ENCODE peak calls at places on chromosomes 11 and 22, in nine cellular contexts. One of them, this sample, is unnamed.

GRCh38 chr22:45804986-45805325 is 133.3 kb downstream of the ATXN10 start:
- DNase-seq in stimulated activated CD8-positive, alpha-beta memory T cell treated with anti-CD3 and anti-CD28 coated beads, Interleukin-2, amount 100 ng/mL, for 1 hour: no peak
- DNase-seq in left cardiac atrium: no peak
- DNase-seq in amygdala: no peak
- DNase-seq in AG04450: peak
- DNase-seq in RWPE2: no peak
- DNase-seq in Calu3: peak
- DNase-seq in lower leg skin: no peak
- DNase-seq in nucleus accumbens: no peak
- DNase-seq in this sample: no peak

GRCh38 chr11:73257342-73258103 is 14.6 kb upstream of the P2RY6 start:
- DNase-seq in AG04450: peak
- DNase-seq in RWPE2: no peak
- DNase-seq in Calu3: no peak
- DNase-seq in nucleus accumbens: no peak
- DNase-seq in lower leg skin: peak
- DNase-seq in stimulated activated CD8-positive, alpha-beta memory T cell treated with anti-CD3 and anti-CD28 coated beads, Interleukin-2, amount 100 ng/mL, for 1 hour: no peak
- DNase-seq in amygdala: no peak
- DNase-seq in left cardiac atrium: peak
- DNase-seq in this sample: no peak

GRCh38 chr11:64633555-64634159 is 42.6 kb downstream of the SLC22A12 start:
- DNase-seq in RWPE2: no peak
- DNase-seq in Calu3: no peak
- DNase-seq in left cardiac atrium: no peak
- DNase-seq in nucleus accumbens: no peak
- DNase-seq in amygdala: no peak
- DNase-seq in stimulated activated CD8-positive, alpha-beta memory T cell treated with anti-CD3 and anti-CD28 coated beads, Interleukin-2, amount 100 ng/mL, for 1 hour: no peak
- DNase-seq in AG04450: no peak
- DNase-seq in lower leg skin: no peak
- DNase-seq in this sample: no peak

GRCh38 chr22:27349456-27349855 is 452.1 kb downstream of the MN1 start:
- DNase-seq in RWPE2: no peak
- DNase-seq in left cardiac atrium: no peak
- DNase-seq in AG04450: no peak
- DNase-seq in stimulated activated CD8-positive, alpha-beta memory T cell treated with anti-CD3 and anti-CD28 coated beads, Interleukin-2, amount 100 ng/mL, for 1 hour: no peak
- DNase-seq in lower leg skin: no peak
- DNase-seq in nucleus accumbens: no peak
- DNase-seq in amygdala: no peak
- DNase-seq in Calu3: no peak
- DNase-seq in this sample: no peak

GRCh38 chr11:57214494-57214893 is 22.6 kb downstream of the APLNR start:
- DNase-seq in stimulated activated CD8-positive, alpha-beta memory T cell treated with anti-CD3 and anti-CD28 coated beads, Interleukin-2, amount 100 ng/mL, for 1 hour: no peak
- DNase-seq in AG04450: peak
- DNase-seq in nucleus accumbens: no peak
- DNase-seq in Calu3: no peak
- DNase-seq in RWPE2: no peak
- DNase-seq in lower leg skin: no peak
- DNase-seq in left cardiac atrium: no peak
- DNase-seq in amygdala: no peak
- DNase-seq in this sample: no peak

GRCh38 chr11:64571410-64572091 is 19.5 kb upstream of the SLC22A12 start:
- DNase-seq in nucleus accumbens: no peak
- DNase-seq in RWPE2: peak
- DNase-seq in amygdala: no peak
- DNase-seq in AG04450: no peak
- DNase-seq in lower leg skin: peak
- DNase-seq in Calu3: no peak
- DNase-seq in left cardiac atrium: no peak
- DNase-seq in stimulated activated CD8-positive, alpha-beta memory T cell treated with anti-CD3 and anti-CD28 coated beads, Interleukin-2, amount 100 ng/mL, for 1 hour: no peak
- DNase-seq in this sample: no peak

GRCh38 chr11:72235351-72236057 is 8.5 kb downstream of the PHOX2A start:
- DNase-seq in stimulated activated CD8-positive, alpha-beta memory T cell treated with anti-CD3 and anti-CD28 coated beads, Interleukin-2, amount 100 ng/mL, for 1 hour: no peak
- DNase-seq in AG04450: no peak
- DNase-seq in RWPE2: no peak
- DNase-seq in lower leg skin: peak
- DNase-seq in nucleus accumbens: no peak
- DNase-seq in left cardiac atrium: no peak
- DNase-seq in Calu3: no peak
- DNase-seq in amygdala: no peak
- DNase-seq in this sample: no peak

GRCh38 chr11:96054870-96055705 is 131.2 kb upstream of the MTMR2 start:
- DNase-seq in amygdala: no peak
- DNase-seq in Calu3: no peak
- DNase-seq in lower leg skin: no peak
- DNase-seq in stimulated activated CD8-positive, alpha-beta memory T cell treated with anti-CD3 and anti-CD28 coated beads, Interleukin-2, amount 100 ng/mL, for 1 hour: no peak
- DNase-seq in left cardiac atrium: no peak
- DNase-seq in RWPE2: no peak
- DNase-seq in AG04450: no peak
- DNase-seq in nucleus accumbens: no peak
- DNase-seq in this sample: no peak

GRCh38 chr11:47149781-47150180 is 26.9 kb downstream of the ARFGAP2 start:
- DNase-seq in lower leg skin: no peak
- DNase-seq in stimulated activated CD8-positive, alpha-beta memory T cell treated with anti-CD3 and anti-CD28 coated beads, Interleukin-2, amount 100 ng/mL, for 1 hour: no peak
- DNase-seq in nucleus accumbens: no peak
- DNase-seq in AG04450: no peak
- DNase-seq in Calu3: no peak
- DNase-seq in left cardiac atrium: no peak
- DNase-seq in amygdala: no peak
- DNase-seq in RWPE2: no peak
- DNase-seq in this sample: no peak

GRCh38 chr11:45580399-45580798 is 85.0 kb downstream of the CHST1 start:
- DNase-seq in Calu3: peak
- DNase-seq in amygdala: no peak
- DNase-seq in nucleus accumbens: no peak
- DNase-seq in stimulated activated CD8-positive, alpha-beta memory T cell treated with anti-CD3 and anti-CD28 coated beads, Interleukin-2, amount 100 ng/mL, for 1 hour: no peak
- DNase-seq in RWPE2: no peak
- DNase-seq in left cardiac atrium: no peak
- DNase-seq in lower leg skin: no peak
- DNase-seq in AG04450: no peak
- DNase-seq in this sample: no peak

GRCh38 chr22:27408068-27408467 is 393.5 kb downstream of the MN1 start:
- DNase-seq in nucleus accumbens: no peak
- DNase-seq in Calu3: no peak
- DNase-seq in left cardiac atrium: no peak
- DNase-seq in amygdala: no peak
- DNase-seq in stimulated activated CD8-positive, alpha-beta memory T cell treated with anti-CD3 and anti-CD28 coated beads, Interleukin-2, amount 100 ng/mL, for 1 hour: no peak
- DNase-seq in RWPE2: no peak
- DNase-seq in lower leg skin: no peak
- DNase-seq in AG04450: no peak
- DNase-seq in this sample: no peak

GRCh38 chr22:46693634-46694422 is 44.2 kb downstream of the CERK start:
- DNase-seq in lower leg skin: no peak
- DNase-seq in left cardiac atrium: no peak
- DNase-seq in RWPE2: no peak
- DNase-seq in AG04450: no peak
- DNase-seq in stimulated activated CD8-positive, alpha-beta memory T cell treated with anti-CD3 and anti-CD28 coated beads, Interleukin-2, amount 100 ng/mL, for 1 hour: no peak
- DNase-seq in nucleus accumbens: no peak
- DNase-seq in amygdala: no peak
- DNase-seq in Calu3: no peak
- DNase-seq in this sample: peak

GRCh38 chr22:45881524-45881875 is 95.5 kb downstream of the WNT7B start:
- DNase-seq in Calu3: no peak
- DNase-seq in amygdala: no peak
- DNase-seq in nucleus accumbens: no peak
- DNase-seq in stimulated activated CD8-positive, alpha-beta memory T cell treated with anti-CD3 and anti-CD28 coated beads, Interleukin-2, amount 100 ng/mL, for 1 hour: no peak
- DNase-seq in lower leg skin: no peak
- DNase-seq in left cardiac atrium: no peak
- DNase-seq in AG04450: no peak
- DNase-seq in RWPE2: no peak
- DNase-seq in this sample: no peak

GRCh38 chr22:49197500-49197899 is 630.2 kb downstream of the BRD1 start:
- DNase-seq in left cardiac atrium: no peak
- DNase-seq in amygdala: peak
- DNase-seq in RWPE2: peak
- DNase-seq in nucleus accumbens: no peak
- DNase-seq in Calu3: no peak
- DNase-seq in lower leg skin: peak
- DNase-seq in AG04450: no peak
- DNase-seq in stimulated activated CD8-positive, alpha-beta memory T cell treated with anti-CD3 and anti-CD28 coated beads, Interleukin-2, amount 100 ng/mL, for 1 hour: no peak
- DNase-seq in this sample: no peak

GRCh38 chr11:104206936-104207335 is 43.0 kb upstream of the PDGFD start:
- DNase-seq in lower leg skin: no peak
- DNase-seq in stimulated activated CD8-positive, alpha-beta memory T cell treated with anti-CD3 and anti-CD28 coated beads, Interleukin-2, amount 100 ng/mL, for 1 hour: no peak
- DNase-seq in AG04450: no peak
- DNase-seq in nucleus accumbens: no peak
- DNase-seq in left cardiac atrium: no peak
- DNase-seq in RWPE2: no peak
- DNase-seq in Calu3: no peak
- DNase-seq in amygdala: no peak
- DNase-seq in this sample: no peak

GRCh38 chr11:128775513-128775912 is 81.6 kb downstream of the FLI1 start:
- DNase-seq in amygdala: no peak
- DNase-seq in lower leg skin: no peak
- DNase-seq in stimulated activated CD8-positive, alpha-beta memory T cell treated with anti-CD3 and anti-CD28 coated beads, Interleukin-2, amount 100 ng/mL, for 1 hour: no peak
- DNase-seq in AG04450: no peak
- DNase-seq in left cardiac atrium: no peak
- DNase-seq in RWPE2: no peak
- DNase-seq in Calu3: no peak
- DNase-seq in nucleus accumbens: no peak
- DNase-seq in this sample: no peak

GRCh38 chr11:47253660-47254059 is 4.1 kb upstream of the NR1H3 start:
- DNase-seq in amygdala: no peak
- DNase-seq in left cardiac atrium: no peak
- DNase-seq in AG04450: no peak
- DNase-seq in RWPE2: no peak
- DNase-seq in nucleus accumbens: no peak
- DNase-seq in stimulated activated CD8-positive, alpha-beta memory T cell treated with anti-CD3 and anti-CD28 coated beads, Interleukin-2, amount 100 ng/mL, for 1 hour: no peak
- DNase-seq in Calu3: no peak
- DNase-seq in lower leg skin: no peak
- DNase-seq in this sample: no peak

GRCh38 chr11:120714448-120714847 is 202.9 kb downstream of the GRIK4 start:
- DNase-seq in stimulated activated CD8-positive, alpha-beta memory T cell treated with anti-CD3 and anti-CD28 coated beads, Interleukin-2, amount 100 ng/mL, for 1 hour: no peak
- DNase-seq in AG04450: no peak
- DNase-seq in RWPE2: no peak
- DNase-seq in left cardiac atrium: no peak
- DNase-seq in lower leg skin: no peak
- DNase-seq in amygdala: no peak
- DNase-seq in nucleus accumbens: no peak
- DNase-seq in Calu3: no peak
- DNase-seq in this sample: no peak

GRCh38 chr11:118144869-118145268 is 7.8 kb downstream of the SCN4B start:
- DNase-seq in lower leg skin: no peak
- DNase-seq in left cardiac atrium: no peak
- DNase-seq in amygdala: no peak
- DNase-seq in stimulated activated CD8-positive, alpha-beta memory T cell treated with anti-CD3 and anti-CD28 coated beads, Interleukin-2, amount 100 ng/mL, for 1 hour: no peak
- DNase-seq in nucleus accumbens: no peak
- DNase-seq in Calu3: no peak
- DNase-seq in RWPE2: no peak
- DNase-seq in AG04450: no peak
- DNase-seq in this sample: no peak

GRCh38 chr11:75236062-75236461 is 4.5 kb upstream of the TPBGL start:
- DNase-seq in Calu3: no peak
- DNase-seq in RWPE2: no peak
- DNase-seq in left cardiac atrium: no peak
- DNase-seq in nucleus accumbens: no peak
- DNase-seq in lower leg skin: peak
- DNase-seq in AG04450: no peak
- DNase-seq in stimulated activated CD8-positive, alpha-beta memory T cell treated with anti-CD3 and anti-CD28 coated beads, Interleukin-2, amount 100 ng/mL, for 1 hour: no peak
- DNase-seq in amygdala: no peak
- DNase-seq in this sample: no peak

GRCh38 chr11:68262544-68262827 is 9.3 kb downstream of the C11orf24 start:
- DNase-seq in AG04450: no peak
- DNase-seq in amygdala: no peak
- DNase-seq in lower leg skin: peak
- DNase-seq in RWPE2: no peak
- DNase-seq in Calu3: no peak
- DNase-seq in nucleus accumbens: no peak
- DNase-seq in left cardiac atrium: no peak
- DNase-seq in stimulated activated CD8-positive, alpha-beta memory T cell treated with anti-CD3 and anti-CD28 coated beads, Interleukin-2, amount 100 ng/mL, for 1 hour: no peak
- DNase-seq in this sample: no peak

GRCh38 chr11:69419662-69420061 is 61.8 kb upstream of the LINC01488 start:
- DNase-seq in left cardiac atrium: no peak
- DNase-seq in RWPE2: peak
- DNase-seq in amygdala: no peak
- DNase-seq in stimulated activated CD8-positive, alpha-beta memory T cell treated with anti-CD3 and anti-CD28 coated beads, Interleukin-2, amount 100 ng/mL, for 1 hour: no peak
- DNase-seq in nucleus accumbens: no peak
- DNase-seq in AG04450: no peak
- DNase-seq in Calu3: no peak
- DNase-seq in lower leg skin: no peak
- DNase-seq in this sample: no peak

GRCh38 chr11:64563966-64564365 is 27.1 kb upstream of the SLC22A12 start:
- DNase-seq in AG04450: no peak
- DNase-seq in stimulated activated CD8-positive, alpha-beta memory T cell treated with anti-CD3 and anti-CD28 coated beads, Interleukin-2, amount 100 ng/mL, for 1 hour: no peak
- DNase-seq in Calu3: no peak
- DNase-seq in RWPE2: peak
- DNase-seq in nucleus accumbens: no peak
- DNase-seq in lower leg skin: no peak
- DNase-seq in left cardiac atrium: no peak
- DNase-seq in amygdala: no peak
- DNase-seq in this sample: no peak

GRCh38 chr22:46001046-46001425 is 24.1 kb upstream of the WNT7B start:
- DNase-seq in Calu3: no peak
- DNase-seq in RWPE2: peak
- DNase-seq in left cardiac atrium: peak
- DNase-seq in lower leg skin: no peak
- DNase-seq in nucleus accumbens: no peak
- DNase-seq in stimulated activated CD8-positive, alpha-beta memory T cell treated with anti-CD3 and anti-CD28 coated beads, Interleukin-2, amount 100 ng/mL, for 1 hour: no peak
- DNase-seq in AG04450: no peak
- DNase-seq in amygdala: no peak
- DNase-seq in this sample: no peak

GRCh38 chr22:20032407-20032991 is 11.6 kb downstream of the TANGO2 start:
- DNase-seq in amygdala: no peak
- DNase-seq in Calu3: no peak
- DNase-seq in AG04450: no peak
- DNase-seq in left cardiac atrium: no peak
- DNase-seq in nucleus accumbens: no peak
- DNase-seq in stimulated activated CD8-positive, alpha-beta memory T cell treated with anti-CD3 and anti-CD28 coated beads, Interleukin-2, amount 100 ng/mL, for 1 hour: no peak
- DNase-seq in lower leg skin: no peak
- DNase-seq in RWPE2: peak
- DNase-seq in this sample: no peak

GRCh38 chr11:13052130-13052541 is 43.0 kb downstream of the RASSF10 start:
- DNase-seq in AG04450: no peak
- DNase-seq in RWPE2: no peak
- DNase-seq in stimulated activated CD8-positive, alpha-beta memory T cell treated with anti-CD3 and anti-CD28 coated beads, Interleukin-2, amount 100 ng/mL, for 1 hour: no peak
- DNase-seq in amygdala: no peak
- DNase-seq in left cardiac atrium: no peak
- DNase-seq in nucleus accumbens: no peak
- DNase-seq in Calu3: peak
- DNase-seq in lower leg skin: no peak
- DNase-seq in this sample: no peak

GRCh38 chr11:125348704-125349635 is 147.1 kb downstream of the FEZ1 start:
- DNase-seq in nucleus accumbens: peak
- DNase-seq in Calu3: peak
- DNase-seq in left cardiac atrium: peak
- DNase-seq in lower leg skin: no peak
- DNase-seq in RWPE2: no peak
- DNase-seq in amygdala: peak
- DNase-seq in AG04450: no peak
- DNase-seq in stimulated activated CD8-positive, alpha-beta memory T cell treated with anti-CD3 and anti-CD28 coated beads, Interleukin-2, amount 100 ng/mL, for 1 hour: peak
- DNase-seq in this sample: peak

GRCh38 chr22:36644333-36644757 is 59.2 kb downstream of the CACNG2 start:
- DNase-seq in AG04450: peak
- DNase-seq in stimulated activated CD8-positive, alpha-beta memory T cell treated with anti-CD3 and anti-CD28 coated beads, Interleukin-2, amount 100 ng/mL, for 1 hour: no peak
- DNase-seq in Calu3: peak
- DNase-seq in nucleus accumbens: no peak
- DNase-seq in RWPE2: no peak
- DNase-seq in lower leg skin: no peak
- DNase-seq in left cardiac atrium: no peak
- DNase-seq in amygdala: no peak
- DNase-seq in this sample: no peak

GRCh38 chr11:107331728-107332127 is 125.9 kb downstream of the CWF19L2 start:
- DNase-seq in left cardiac atrium: no peak
- DNase-seq in stimulated activated CD8-positive, alpha-beta memory T cell treated with anti-CD3 and anti-CD28 coated beads, Interleukin-2, amount 100 ng/mL, for 1 hour: no peak
- DNase-seq in lower leg skin: no peak
- DNase-seq in Calu3: no peak
- DNase-seq in amygdala: no peak
- DNase-seq in nucleus accumbens: no peak
- DNase-seq in RWPE2: no peak
- DNase-seq in AG04450: no peak
- DNase-seq in this sample: no peak

GRCh38 chr11:128174465-128175101 is 412.8 kb downstream of the ETS1 start:
- DNase-seq in amygdala: no peak
- DNase-seq in lower leg skin: no peak
- DNase-seq in Calu3: no peak
- DNase-seq in RWPE2: no peak
- DNase-seq in nucleus accumbens: no peak
- DNase-seq in stimulated activated CD8-positive, alpha-beta memory T cell treated with anti-CD3 and anti-CD28 coated beads, Interleukin-2, amount 100 ng/mL, for 1 hour: no peak
- DNase-seq in AG04450: peak
- DNase-seq in left cardiac atrium: no peak
- DNase-seq in this sample: no peak

GRCh38 chr11:15367695-15368094 is 253.0 kb downstream of the INSC start:
- DNase-seq in Calu3: no peak
- DNase-seq in amygdala: no peak
- DNase-seq in left cardiac atrium: no peak
- DNase-seq in lower leg skin: no peak
- DNase-seq in nucleus accumbens: no peak
- DNase-seq in AG04450: no peak
- DNase-seq in stimulated activated CD8-positive, alpha-beta memory T cell treated with anti-CD3 and anti-CD28 coated beads, Interleukin-2, amount 100 ng/mL, for 1 hour: no peak
- DNase-seq in RWPE2: no peak
- DNase-seq in this sample: no peak

This sample was measured in left ventricle myocardium inferior.